ENCODE peak calls at places on chromosomes 1 and 21, in eight cellular contexts. Y is heart left ventricle, O is Ammon's horn, A is T-helper 2 cell, K is GM23248, R is NCI-H1092, P is NCI-H146, S is NCI-H1417. N is an unnamed sample.

GRCh38 chr1:218674280-218674773 is 329.2 kb downstream of the TGFB2 start:
- DNase-seq in Y (peak; percentile 17), O (no peak), A (no peak), K (peak; percentile 58), R (no peak), P (no peak), S (no peak), N (no peak)

GRCh38 chr1:93346472-93346991 is 825 bp downstream of the DR1 start:
- DNase-seq in Y (peak; percentile 18), O (peak; percentile 32), A (no peak), K (peak; percentile 68), R (no peak), P (peak; percentile 35), S (peak; percentile 60), N (peak; percentile 13)

GRCh38 chr1:226816585-226816984 is 53.8 kb upstream of the PSEN2 start:
- DNase-seq in Y (no peak), O (no peak), A (no peak), K (peak; percentile 54), R (no peak), P (no peak), S (no peak), N (no peak)

GRCh38 chr21:34952701-34953100 is 96.4 kb downstream of the RUNX1 start:
- DNase-seq in Y (no peak), O (no peak), A (no peak), K (no peak), R (peak; percentile 72), P (peak; percentile 95), S (peak; percentile 98), N (no peak)

GRCh38 chr1:25904942-25905679 is 1.1 kb downstream of the STMN1 start:
- DNase-seq in Y (peak; percentile 96), O (peak; percentile 96), A (peak; percentile 87), K (peak; percentile 96), R (peak; percentile 97), P (peak; percentile 93), S (peak; percentile 97), N (peak; percentile 82)

GRCh38 chr1:100734716-100735115 is 15.2 kb downstream of the VCAM1 start:
- DNase-seq in Y (no peak), O (no peak), A (no peak), K (peak; percentile 63), R (no peak), P (no peak), S (no peak), N (no peak)

GRCh38 chr1:50279622-50280320 is 143.5 kb downstream of the DMRTA2 start:
- DNase-seq in Y (no peak), O (no peak), A (no peak), K (peak; percentile 38), R (no peak), P (no peak), S (no peak), N (no peak)

GRCh38 chr1:107529511-107530149 is 388.8 kb downstream of the NTNG1 start:
- DNase-seq in Y (no peak), O (peak; percentile 74), A (no peak), K (peak; percentile 78), R (peak; percentile 34), P (peak; percentile 74), S (peak; percentile 83), N (no peak)

GRCh38 chr1:76841460-76841859 is 25.8 kb upstream of the ST6GALNAC5 start:
- DNase-seq in Y (no peak), O (no peak), A (no peak), K (no peak), R (no peak), P (no peak), S (no peak), N (no peak)

GRCh38 chr1:212699104-212699838 is 369 bp downstream of the BATF3 start:
- DNase-seq in Y (peak; percentile 44), O (peak; percentile 20), A (peak; percentile 33), K (peak; percentile 81), R (no peak), P (peak; percentile 48), S (peak; percentile 78), N (no peak)

GRCh38 chr1:55916480-55916879 is 662.9 kb downstream of the PLPP3 start:
- DNase-seq in Y (no peak), O (no peak), A (no peak), K (peak; percentile 83), R (no peak), P (no peak), S (no peak), N (no peak)

GRCh38 chr1:26897351-26897750 is 2.9 kb downstream of the GPATCH3 start:
- DNase-seq in Y (no peak), O (no peak), A (no peak), K (no peak), R (no peak), P (no peak), S (no peak), N (no peak)

GRCh38 chr1:74771913-74772515 is 39.1 kb downstream of the TYW3 start:
- DNase-seq in Y (no peak), O (peak; percentile 75), A (no peak), K (peak; percentile 65), R (peak; percentile 44), P (peak; percentile 53), S (peak; percentile 84), N (no peak)

GRCh38 chr1:17828991-17829390 is 73.9 kb downstream of the ACTL8 start:
- DNase-seq in Y (no peak), O (no peak), A (no peak), K (no peak), R (no peak), P (no peak), S (no peak), N (no peak)

GRCh38 chr1:225461533-225462428 is 33.9 kb upstream of the LBR start:
- DNase-seq in Y (no peak), O (no peak), A (no peak), K (peak; percentile 44), R (peak; percentile 64), P (no peak), S (no peak), N (no peak)

GRCh38 chr1:31224102-31224501 is 15.6 kb downstream of the NKAIN1 start:
- DNase-seq in Y (no peak), O (no peak), A (no peak), K (no peak), R (no peak), P (peak; percentile 19), S (peak; percentile 46), N (no peak)

GRCh38 chr1:56527548-56528302 is 51.6 kb downstream of the PLPP3 start:
- DNase-seq in Y (no peak), O (no peak), A (no peak), K (no peak), R (peak; percentile 66), P (no peak), S (peak; percentile 62), N (no peak)

GRCh38 chr1:92299477-92300125 is 742 bp downstream of the RPAP2 start:
- DNase-seq in Y (no peak), O (peak; percentile 7), A (no peak), K (peak; percentile 18), R (no peak), P (peak; percentile 14), S (peak; percentile 48), N (no peak)

GRCh38 chr1:168195199-168196135 is 16.7 kb downstream of the TIPRL start:
- DNase-seq in Y (no peak), O (no peak), A (no peak), K (no peak), R (no peak), P (no peak), S (no peak), N (no peak)

GRCh38 chr21:31255846-31256395 is 88.1 kb downstream of the TIAM1 start:
- DNase-seq in Y (no peak), O (no peak), A (no peak), K (no peak), R (no peak), P (no peak), S (peak; percentile 21), N (no peak)

GRCh38 chr1:69700770-69701169 is 133.0 kb downstream of the LRRC7 start:
- DNase-seq in Y (no peak), O (no peak), A (no peak), K (peak; percentile 21), R (no peak), P (peak; percentile 2), S (peak; percentile 6), N (no peak)

GRCh38 chr1:23799570-23800395 is 771 bp downstream of the GALE start:
- DNase-seq in Y (peak; percentile 49), O (no peak), A (no peak), K (peak; percentile 52), R (no peak), P (peak; percentile 22), S (peak; percentile 71), N (no peak)